ENCODE peak calls at places on chromosomes 3 and 15, in six cellular contexts. A is left ventricle myocardium inferior, B is endodermal cell, F is mesendoderm, O is psoas muscle, R is esophagus muscularis mucosa. C is an unnamed sample. For H3K36me3, the result is how much of the 10 kb centered on the place peaks cover.

GRCh38 chr3:71956716-71957115 is 171.8 kb upstream of the PROK2 start:
- DNase-seq in F (peak), B (peak), A (no peak), O (no peak), R (no peak), C (no peak)

GRCh38 chr15:37891754-37892368 is 42.6 kb upstream of the TMCO5A start:
- DNase-seq in F (peak), B (no peak), R (no peak), A (no peak), O (no peak), C (peak)

GRCh38 chr3:139159356-139159755 is 114.7 kb upstream of the PRR23C start:
- DNase-seq in O (no peak), A (no peak), F (no peak), R (no peak), B (no peak), C (no peak)

GRCh38 chr15:59662260-59662659 is 4.9 kb upstream of the GTF2A2 start:
- DNase-seq in O (no peak), B (no peak), F (no peak), A (no peak), R (no peak), C (no peak)

GRCh38 chr15:41790756-41791546 is 16.7 kb downstream of the MAPKBP1 start:
- DNase-seq in A (no peak), R (no peak), F (peak), O (no peak), B (no peak), C (no peak)

GRCh38 chr3:190526787-190527767 is 13.2 kb downstream of the IL1RAP start:
- DNase-seq in R (no peak), A (no peak), F (peak), O (no peak), B (no peak), C (no peak)

GRCh38 chr3:149638401-149639092 is 19.3 kb downstream of the WWTR1 start:
- DNase-seq in B (no peak), O (no peak), F (no peak), R (no peak), A (no peak), C (peak)

GRCh38 chr3:169522595-169523529 is 140.7 kb downstream of the MECOM start:
- DNase-seq in R (no peak), F (peak), B (no peak), A (no peak), O (no peak), C (no peak)

GRCh38 chr15:38702178-38702912 is 137.7 kb upstream of the RASGRP1 start:
- DNase-seq in B (no peak), F (peak), O (no peak), R (no peak), A (no peak), C (peak)

DNA sequence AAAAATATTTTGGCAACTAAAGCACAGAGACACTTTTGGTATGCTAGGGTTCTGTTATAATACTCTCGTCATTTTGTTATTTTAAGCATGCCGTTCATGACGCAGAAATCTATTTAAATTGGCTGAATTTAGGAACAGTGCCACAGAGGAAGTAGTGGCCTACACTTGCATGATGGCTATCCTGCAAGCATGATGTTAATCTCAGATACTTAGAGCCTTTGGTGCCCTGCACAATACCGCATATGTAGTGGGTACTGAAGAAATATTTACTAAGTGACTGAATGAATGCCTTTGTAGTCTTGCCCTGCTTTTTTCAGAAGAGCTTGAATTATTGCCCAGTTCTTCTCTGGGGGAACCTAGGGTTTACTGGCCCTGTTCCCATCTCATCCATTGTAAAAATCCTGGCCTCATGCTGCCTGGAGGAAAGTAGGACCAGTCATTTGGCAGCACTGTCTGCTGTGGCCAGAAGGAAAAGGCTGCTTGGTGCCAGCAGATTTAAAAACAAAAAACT is 79.0 kb downstream of the SERPINI1 start:
- DNase-seq in R (no peak), O (no peak), F (no peak), B (no peak), A (no peak), C (no peak)
- H3K27ac ChIP-seq in R (peak), O (peak), F (no peak), B (no peak), A (peak), C (no peak)

DNA sequence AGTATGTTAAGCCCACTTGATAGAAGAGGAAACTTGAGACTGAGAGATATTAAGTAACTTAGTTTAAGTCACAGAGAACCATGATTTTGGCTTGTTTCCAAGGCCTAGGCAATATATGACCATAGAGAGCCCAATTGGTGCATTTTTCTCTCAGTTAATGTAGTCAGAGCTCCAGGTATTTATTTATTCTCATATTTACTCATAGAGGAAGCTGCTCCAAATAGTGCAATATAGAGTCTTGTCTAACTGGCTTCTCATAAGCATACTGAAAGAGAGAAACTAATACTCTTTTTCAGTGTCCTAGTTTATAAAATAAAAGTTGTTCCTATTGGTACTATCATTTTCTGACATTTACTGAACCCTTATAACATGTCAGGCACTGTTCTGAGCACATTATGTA is 15.2 kb downstream of the TRNT1 start:
- DNase-seq in A (no peak), F (no peak), R (no peak), O (no peak), B (no peak), C (no peak)
- H3K36me3 ChIP-seq in A (half or more), F (under half), R (half or more), O (half or more), B (half or more), C (under half)

GRCh38 chr15:57285386-57285785 is 90.9 kb upstream of the CGNL1 start:
- DNase-seq in O (no peak), F (no peak), B (no peak), R (no peak), A (no peak), C (no peak)

GRCh38 chr15:57284535-57284934 is 91.8 kb upstream of the CGNL1 start:
- DNase-seq in A (no peak), O (no peak), R (no peak), B (no peak), F (no peak), C (no peak)

GRCh38 chr15:57281357-57281756 is 94.9 kb upstream of the CGNL1 start:
- DNase-seq in F (peak), R (no peak), O (no peak), A (no peak), B (peak), C (no peak)

GRCh38 chr15:57286446-57287127 is 89.7 kb upstream of the CGNL1 start:
- DNase-seq in F (no peak), A (no peak), O (no peak), R (no peak), B (no peak), C (no peak)

GRCh38 chr15:57283774-57284508 is 92.4 kb upstream of the CGNL1 start:
- DNase-seq in R (no peak), F (no peak), A (no peak), O (no peak), B (no peak), C (no peak)
- H3K27ac ChIP-seq in R (no peak), F (no peak), A (no peak), O (no peak), B (no peak), C (no peak)

DNA sequence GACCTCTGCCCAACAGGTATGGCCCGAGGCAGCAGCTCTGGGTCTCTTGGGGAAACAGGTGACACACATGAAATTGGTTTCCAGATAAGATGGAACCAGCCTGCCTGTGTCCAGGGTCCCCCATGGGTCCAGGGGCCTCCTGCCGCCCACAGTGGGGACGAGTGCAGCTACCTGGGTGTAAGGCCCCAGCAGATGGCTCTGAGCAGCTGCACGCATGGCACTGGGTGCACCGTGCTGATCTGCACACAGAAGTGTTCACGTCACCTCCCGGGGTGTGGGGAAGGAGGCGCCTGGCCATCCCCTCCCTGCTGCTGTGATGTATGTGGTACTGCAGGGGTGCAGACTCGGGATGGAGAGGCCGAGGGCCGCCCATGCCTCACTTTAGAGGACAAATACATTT is 63.6 kb downstream of the NIPA2 start:
- DNase-seq in R (no peak), B (no peak), F (no peak), O (no peak), A (no peak), C (no peak)
- H3K36me3 ChIP-seq in R (half or more), B (under half), F (under half), O (half or more), A (half or more), C (under half)

GRCh38 chr3:113438224-113438623 is 3.1 kb downstream of the CFAP44 start:
- DNase-seq in B (no peak), O (no peak), R (no peak), F (no peak), A (no peak), C (no peak)
- H3K27ac ChIP-seq in B (no peak), O (no peak), R (no peak), F (no peak), A (no peak), C (no peak)

GRCh38 chr15:28132524-28133275 is 33.6 kb upstream of the OCA2 start:
- DNase-seq in A (no peak), F (peak), R (no peak), O (no peak), B (no peak), C (no peak)
- H3K36me3 ChIP-seq in A (half or more), F (under half), R (half or more), O (half or more), B (half or more), C (under half)

C was measured in body of pancreas.